ENCODE peak calls at places on chromosomes 7 and 10, in six cellular contexts. One of them, this sample, is unnamed.

GRCh38 chr10:75851946-75852345 is 420.5 kb downstream of the LRMDA start:
- DNase-seq in mammary epithelial cell: no peak
- DNase-seq in A549: no peak
- DNase-seq in fibroblast of pulmonary artery: no peak
- DNase-seq in uterus: peak
- DNase-seq in right lobe of liver: no peak
- DNase-seq in this sample: no peak

GRCh38 chr10:118844731-118845573 is 90.2 kb upstream of the CACUL1 start:
- DNase-seq in mammary epithelial cell: no peak
- DNase-seq in fibroblast of pulmonary artery: peak
- DNase-seq in uterus: no peak
- DNase-seq in A549: no peak
- DNase-seq in right lobe of liver: no peak
- DNase-seq in this sample: peak

GRCh38 chr7:4189151-4189570 is 492.9 kb upstream of the FOXK1 start:
- DNase-seq in fibroblast of pulmonary artery: peak
- DNase-seq in right lobe of liver: peak
- DNase-seq in mammary epithelial cell: peak
- DNase-seq in A549: no peak
- DNase-seq in uterus: peak
- DNase-seq in this sample: peak

GRCh38 chr7:139648617-139648932 is 125.1 kb downstream of the CLEC2L start:
- DNase-seq in right lobe of liver: no peak
- DNase-seq in A549: no peak
- DNase-seq in mammary epithelial cell: no peak
- DNase-seq in uterus: no peak
- DNase-seq in fibroblast of pulmonary artery: no peak
- DNase-seq in this sample: no peak

GRCh38 chr10:126080879-126081331 is 184.5 kb downstream of the FANK1 start:
- DNase-seq in A549: no peak
- DNase-seq in mammary epithelial cell: no peak
- DNase-seq in uterus: no peak
- DNase-seq in right lobe of liver: no peak
- DNase-seq in fibroblast of pulmonary artery: peak
- DNase-seq in this sample: peak

GRCh38 chr7:101923276-101923985 is 106.0 kb downstream of the CUX1 start:
- DNase-seq in mammary epithelial cell: no peak
- DNase-seq in A549: no peak
- DNase-seq in right lobe of liver: peak
- DNase-seq in uterus: peak
- DNase-seq in fibroblast of pulmonary artery: peak
- DNase-seq in this sample: peak

GRCh38 chr7:135245826-135246825 is 12.5 kb downstream of the STRA8 start:
- DNase-seq in fibroblast of pulmonary artery: no peak
- DNase-seq in mammary epithelial cell: no peak
- DNase-seq in uterus: no peak
- DNase-seq in right lobe of liver: no peak
- DNase-seq in A549: no peak
- DNase-seq in this sample: no peak

GRCh38 chr7:14687241-14687640 is 215.3 kb downstream of the DGKB start:
- DNase-seq in A549: no peak
- DNase-seq in uterus: no peak
- DNase-seq in mammary epithelial cell: no peak
- DNase-seq in fibroblast of pulmonary artery: no peak
- DNase-seq in right lobe of liver: no peak
- DNase-seq in this sample: no peak

GRCh38 chr10:122329416-122329815 is 45.1 kb upstream of the PLEKHA1 start:
- DNase-seq in mammary epithelial cell: no peak
- DNase-seq in A549: no peak
- DNase-seq in uterus: no peak
- DNase-seq in fibroblast of pulmonary artery: no peak
- DNase-seq in right lobe of liver: no peak
- DNase-seq in this sample: no peak

GRCh38 chr7:18667466-18667865 is 171.9 kb downstream of the HDAC9 start:
- DNase-seq in fibroblast of pulmonary artery: peak
- DNase-seq in uterus: no peak
- DNase-seq in A549: no peak
- DNase-seq in right lobe of liver: no peak
- DNase-seq in mammary epithelial cell: peak
- DNase-seq in this sample: peak

GRCh38 chr7:106610996-106611886 is 49.7 kb downstream of the CCDC71L start:
- DNase-seq in right lobe of liver: no peak
- DNase-seq in mammary epithelial cell: peak
- DNase-seq in A549: no peak
- DNase-seq in fibroblast of pulmonary artery: peak
- DNase-seq in uterus: no peak
- DNase-seq in this sample: peak

GRCh38 chr7:3141326-3141725 is 97.7 kb upstream of the CARD11 start:
- DNase-seq in fibroblast of pulmonary artery: no peak
- DNase-seq in uterus: no peak
- DNase-seq in A549: no peak
- DNase-seq in mammary epithelial cell: no peak
- DNase-seq in right lobe of liver: no peak
- DNase-seq in this sample: no peak

GRCh38 chr7:138970446-138970845 is 10.7 kb downstream of the KIAA1549 start:
- DNase-seq in uterus: no peak
- DNase-seq in fibroblast of pulmonary artery: no peak
- DNase-seq in mammary epithelial cell: no peak
- DNase-seq in right lobe of liver: no peak
- DNase-seq in A549: no peak
- DNase-seq in this sample: no peak

GRCh38 chr10:28984431-28984830 is 304.4 kb upstream of the LYZL1 start:
- DNase-seq in right lobe of liver: peak
- DNase-seq in A549: peak
- DNase-seq in uterus: peak
- DNase-seq in mammary epithelial cell: peak
- DNase-seq in fibroblast of pulmonary artery: peak
- DNase-seq in this sample: peak

GRCh38 chr7:157769870-157770213 is 433.0 kb downstream of the DNAJB6 start:
- DNase-seq in A549: no peak
- DNase-seq in mammary epithelial cell: no peak
- DNase-seq in right lobe of liver: peak
- DNase-seq in uterus: no peak
- DNase-seq in fibroblast of pulmonary artery: no peak
- DNase-seq in this sample: no peak

GRCh38 chr10:132906106-132906505 is 36.3 kb downstream of the CFAP46 start:
- DNase-seq in uterus: no peak
- DNase-seq in fibroblast of pulmonary artery: no peak
- DNase-seq in mammary epithelial cell: no peak
- DNase-seq in A549: no peak
- DNase-seq in right lobe of liver: peak
- DNase-seq in this sample: no peak

GRCh38 chr7:88083883-88084282 is 136.0 kb downstream of the SRI start:
- DNase-seq in mammary epithelial cell: no peak
- DNase-seq in right lobe of liver: no peak
- DNase-seq in A549: no peak
- DNase-seq in fibroblast of pulmonary artery: no peak
- DNase-seq in uterus: no peak
- DNase-seq in this sample: no peak

GRCh38 chr10:110916554-110917346 is 2.2 kb downstream of the BBIP1 start:
- DNase-seq in mammary epithelial cell: no peak
- DNase-seq in uterus: no peak
- DNase-seq in A549: no peak
- DNase-seq in fibroblast of pulmonary artery: peak
- DNase-seq in right lobe of liver: no peak
- DNase-seq in this sample: peak

GRCh38 chr7:141884544-141885227 is 31.5 kb upstream of the OR9A4 start:
- DNase-seq in A549: no peak
- DNase-seq in right lobe of liver: no peak
- DNase-seq in fibroblast of pulmonary artery: no peak
- DNase-seq in uterus: no peak
- DNase-seq in mammary epithelial cell: no peak
- DNase-seq in this sample: no peak

GRCh38 chr7:2812119-2812487 is 32.0 kb downstream of the GNA12 start:
- DNase-seq in right lobe of liver: no peak
- DNase-seq in mammary epithelial cell: no peak
- DNase-seq in A549: no peak
- DNase-seq in uterus: no peak
- DNase-seq in fibroblast of pulmonary artery: peak
- DNase-seq in this sample: peak

GRCh38 chr10:121926157-121926556 is 1.7 kb downstream of the ATE1 start:
- DNase-seq in mammary epithelial cell: no peak
- DNase-seq in uterus: no peak
- DNase-seq in A549: no peak
- DNase-seq in fibroblast of pulmonary artery: no peak
- DNase-seq in right lobe of liver: no peak
- DNase-seq in this sample: no peak

GRCh38 chr7:85471740-85472139 is 284.9 kb upstream of the SEMA3D start:
- DNase-seq in A549: no peak
- DNase-seq in right lobe of liver: no peak
- DNase-seq in mammary epithelial cell: peak
- DNase-seq in fibroblast of pulmonary artery: peak
- DNase-seq in uterus: no peak
- DNase-seq in this sample: no peak

GRCh38 chr7:131072505-131073091 is 255.1 kb upstream of the MKLN1 start:
- DNase-seq in mammary epithelial cell: peak
- DNase-seq in right lobe of liver: no peak
- DNase-seq in A549: peak
- DNase-seq in fibroblast of pulmonary artery: peak
- DNase-seq in uterus: no peak
- DNase-seq in this sample: peak

GRCh38 chr7:68535266-68535665 is 1063.0 kb upstream of the AUTS2 start:
- DNase-seq in fibroblast of pulmonary artery: no peak
- DNase-seq in mammary epithelial cell: no peak
- DNase-seq in right lobe of liver: no peak
- DNase-seq in A549: no peak
- DNase-seq in uterus: no peak
- DNase-seq in this sample: no peak

GRCh38 chr7:108015740-108016139 is 12.8 kb upstream of the LAMB1 start:
- DNase-seq in A549: no peak
- DNase-seq in fibroblast of pulmonary artery: no peak
- DNase-seq in right lobe of liver: no peak
- DNase-seq in uterus: no peak
- DNase-seq in mammary epithelial cell: no peak
- DNase-seq in this sample: no peak

GRCh38 chr7:20122073-20122472 is 95.1 kb downstream of the MACC1 start:
- DNase-seq in mammary epithelial cell: no peak
- DNase-seq in right lobe of liver: no peak
- DNase-seq in fibroblast of pulmonary artery: no peak
- DNase-seq in uterus: no peak
- DNase-seq in A549: no peak
- DNase-seq in this sample: no peak

GRCh38 chr7:158992759-158993158 is 136.4 kb downstream of the DYNC2I1 start:
- DNase-seq in right lobe of liver: no peak
- DNase-seq in mammary epithelial cell: no peak
- DNase-seq in fibroblast of pulmonary artery: no peak
- DNase-seq in A549: no peak
- DNase-seq in uterus: no peak
- DNase-seq in this sample: no peak

GRCh38 chr7:6350057-6350752 is 77.8 kb upstream of the CYTH3 start:
- DNase-seq in right lobe of liver: no peak
- DNase-seq in A549: no peak
- DNase-seq in uterus: no peak
- DNase-seq in fibroblast of pulmonary artery: no peak
- DNase-seq in mammary epithelial cell: no peak
- DNase-seq in this sample: no peak

GRCh38 chr10:4639960-4640359 is 186.0 kb upstream of the AKR1E2 start:
- DNase-seq in uterus: no peak
- DNase-seq in mammary epithelial cell: no peak
- DNase-seq in fibroblast of pulmonary artery: peak
- DNase-seq in right lobe of liver: no peak
- DNase-seq in A549: no peak
- DNase-seq in this sample: peak

GRCh38 chr7:154857728-154858681 is 144.9 kb downstream of the PAXIP1 start:
- DNase-seq in right lobe of liver: no peak
- DNase-seq in uterus: no peak
- DNase-seq in fibroblast of pulmonary artery: no peak
- DNase-seq in A549: peak
- DNase-seq in mammary epithelial cell: no peak
- DNase-seq in this sample: no peak
- TF ChIP-seq CTCF in right lobe of liver: no peak
- TF ChIP-seq CTCF in uterus: no peak
- TF ChIP-seq CTCF in fibroblast of pulmonary artery: no peak
- TF ChIP-seq CTCF in A549: no peak
- TF ChIP-seq CTCF in mammary epithelial cell: no peak
- TF ChIP-seq CTCF in this sample: no peak

GRCh38 chr7:100568936-100569844 is 4.5 kb downstream of the SAP25 start:
- DNase-seq in mammary epithelial cell: no peak
- DNase-seq in uterus: peak
- DNase-seq in right lobe of liver: peak
- DNase-seq in A549: no peak
- DNase-seq in fibroblast of pulmonary artery: peak
- DNase-seq in this sample: peak
- TF ChIP-seq CTCF in mammary epithelial cell: peak
- TF ChIP-seq CTCF in uterus: peak
- TF ChIP-seq CTCF in right lobe of liver: peak
- TF ChIP-seq CTCF in A549: no peak
- TF ChIP-seq CTCF in fibroblast of pulmonary artery: peak
- TF ChIP-seq CTCF in this sample: peak

GRCh38 chr7:8360564-8361153 is 72.8 kb upstream of the NXPH1 start:
- DNase-seq in fibroblast of pulmonary artery: no peak
- DNase-seq in right lobe of liver: no peak
- DNase-seq in mammary epithelial cell: peak
- DNase-seq in A549: no peak
- DNase-seq in uterus: no peak
- DNase-seq in this sample: no peak

GRCh38 chr7:8363407-8364015 is 69.9 kb upstream of the NXPH1 start:
- DNase-seq in mammary epithelial cell: peak
- DNase-seq in A549: no peak
- DNase-seq in uterus: no peak
- DNase-seq in right lobe of liver: no peak
- DNase-seq in fibroblast of pulmonary artery: no peak
- DNase-seq in this sample: no peak

GRCh38 chr7:8362723-8363369 is 70.6 kb upstream of the NXPH1 start:
- DNase-seq in mammary epithelial cell: no peak
- DNase-seq in right lobe of liver: no peak
- DNase-seq in uterus: no peak
- DNase-seq in A549: no peak
- DNase-seq in fibroblast of pulmonary artery: no peak
- DNase-seq in this sample: no peak

DNA sequence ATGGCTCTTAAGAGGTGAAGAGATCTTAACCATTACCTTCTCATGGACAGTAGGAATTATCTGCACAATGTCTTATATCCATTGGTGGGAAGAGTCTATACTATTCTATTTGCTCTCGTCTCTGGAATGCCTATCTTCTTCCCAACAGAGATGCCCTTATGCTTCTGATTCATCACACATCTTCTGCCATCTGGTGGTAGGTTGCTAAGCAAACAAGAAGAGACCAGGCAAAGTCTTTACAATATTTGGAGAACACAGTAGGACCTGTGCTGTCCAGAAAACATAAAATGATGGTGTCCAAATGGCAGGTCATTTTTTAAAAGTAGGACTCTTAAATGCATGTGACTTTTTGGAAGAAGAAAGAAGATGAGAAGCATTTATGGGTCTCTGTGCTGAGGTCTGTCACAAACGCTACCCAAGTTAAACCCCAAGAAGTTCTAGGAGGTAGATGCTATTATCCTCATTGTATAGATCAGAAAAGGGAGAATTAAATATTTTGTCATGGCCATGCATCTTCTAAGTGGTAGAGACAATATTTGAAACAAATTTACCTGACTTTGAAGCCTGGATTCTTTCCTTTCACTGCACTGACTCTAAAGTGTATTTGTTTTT is 67.8 kb upstream of the NXPH1 start:
- DNase-seq in fibroblast of pulmonary artery: no peak
- DNase-seq in right lobe of liver: no peak
- DNase-seq in A549: no peak
- DNase-seq in mammary epithelial cell: peak
- DNase-seq in uterus: no peak
- DNase-seq in this sample: no peak
- TF ChIP-seq CTCF in fibroblast of pulmonary artery: no peak
- TF ChIP-seq CTCF in right lobe of liver: peak
- TF ChIP-seq CTCF in A549: peak
- TF ChIP-seq CTCF in mammary epithelial cell: peak
- TF ChIP-seq CTCF in uterus: no peak
- TF ChIP-seq CTCF in this sample: no peak

GRCh38 chr7:32914186-32914585 is 22.6 kb upstream of the KBTBD2 start:
- DNase-seq in right lobe of liver: no peak
- DNase-seq in fibroblast of pulmonary artery: no peak
- DNase-seq in uterus: no peak
- DNase-seq in A549: no peak
- DNase-seq in mammary epithelial cell: no peak
- DNase-seq in this sample: no peak
- TF ChIP-seq CTCF in right lobe of liver: no peak
- TF ChIP-seq CTCF in fibroblast of pulmonary artery: peak
- TF ChIP-seq CTCF in uterus: no peak
- TF ChIP-seq CTCF in A549: no peak
- TF ChIP-seq CTCF in mammary epithelial cell: no peak
- TF ChIP-seq CTCF in this sample: peak

This sample was measured in cardiac fibroblast.